ENCODE peak calls at places on chromosomes 3 and 15, in eight cellular contexts. X is CD8-positive, alpha-beta memory T cell; Z is heart left ventricle; Y is Panc1; I is AG04450; P is breast epithelium; S is endodermal cell; E is SJSA1. A is an unnamed sample. For H3K27me3, the result is how much of the 10 kb centered on the place peaks cover.

GRCh38 chr3:152258448-152259302 is 10.1 kb upstream of the MBNL1 start:
- DNase-seq in X (peak), E (peak), S (no peak), I (peak), Y (peak), Z (peak), P (peak), A (peak)

GRCh38 chr15:31867536-31868442 is 162.5 kb upstream of the CHRNA7 start:
- DNase-seq in I (no peak), E (no peak), S (peak), Z (peak), Y (no peak), P (no peak), X (peak), A (peak)

GRCh38 chr3:53078656-53079055 is 32.8 kb upstream of the SFMBT1 start:
- DNase-seq in X (no peak), P (no peak), E (no peak), Z (no peak), S (no peak), Y (no peak), I (no peak), A (no peak)

GRCh38 chr3:159803444-159803843 is 185.2 kb upstream of the IL12A start:
- DNase-seq in E (no peak), Y (no peak), P (no peak), I (no peak), S (no peak), X (no peak), Z (no peak), A (no peak)

GRCh38 chr3:38556640-38557358 is 60.7 kb downstream of the EXOG start:
- DNase-seq in Y (no peak), E (no peak), P (no peak), Z (peak), I (no peak), X (no peak), S (peak), A (no peak)

GRCh38 chr3:53354945-53355498 is 7.7 kb upstream of the DCP1A start:
- DNase-seq in S (no peak), Y (no peak), I (no peak), E (peak), X (no peak), Z (no peak), P (no peak), A (no peak)

GRCh38 chr3:135762188-135762853 is 203.2 kb upstream of the PPP2R3A start:
- DNase-seq in E (no peak), Y (no peak), Z (no peak), S (peak), I (no peak), P (no peak), X (no peak), A (no peak)

GRCh38 chr15:58797505-58797904 is 26.4 kb downstream of the MINDY2 start:
- DNase-seq in X (no peak), Y (no peak), E (no peak), S (no peak), Z (no peak), P (no peak), I (no peak), A (no peak)

GRCh38 chr15:91936182-91936775 is 82.8 kb downstream of the SLCO3A1 start:
- DNase-seq in S (no peak), E (no peak), P (no peak), I (no peak), Z (no peak), X (no peak), Y (no peak), A (no peak)

GRCh38 chr15:38699633-38700230 is 135.1 kb upstream of the RASGRP1 start:
- DNase-seq in E (peak), Y (no peak), I (no peak), Z (peak), S (peak), X (peak), P (peak), A (peak)

GRCh38 chr3:36796896-36797295 is 32.5 kb upstream of the DCLK3 start:
- DNase-seq in S (no peak), P (no peak), Z (no peak), E (no peak), I (no peak), Y (no peak), X (no peak), A (no peak)

GRCh38 chr3:52315006-52315405 is 1.1 kb upstream of the DNAH1 start:
- DNase-seq in E (no peak), P (no peak), I (no peak), Y (no peak), Z (no peak), S (no peak), X (no peak), A (no peak)

GRCh38 chr15:88834211-88834812 is 31.1 kb downstream of the ACAN start:
- DNase-seq in E (no peak), X (peak), Y (no peak), Z (peak), P (no peak), I (no peak), S (peak), A (peak)

GRCh38 chr3:74621581-74621980 is 7.1 kb upstream of the CNTN3 start:
- DNase-seq in X (no peak), P (no peak), E (no peak), S (no peak), Y (no peak), Z (no peak), I (no peak), A (no peak)

GRCh38 chr15:37109952-37110630 is 9.7 kb upstream of the MEIS2 start:
- DNase-seq in E (no peak), X (no peak), Z (peak), Y (no peak), I (no peak), S (peak), P (no peak), A (no peak)

GRCh38 chr15:49637857-49638256 is 17.0 kb downstream of the DTWD1 start:
- DNase-seq in I (no peak), Y (no peak), E (no peak), X (no peak), Z (no peak), S (no peak), P (no peak), A (no peak)

GRCh38 chr3:123377173-123377740 is 71.6 kb downstream of the ADCY5 start:
- DNase-seq in Y (no peak), P (no peak), I (no peak), E (no peak), Z (no peak), S (peak), X (no peak), A (no peak)

GRCh38 chr3:55491296-55491816 is 4.2 kb upstream of the WNT5A start:
- DNase-seq in Y (no peak), P (no peak), I (no peak), S (no peak), E (no peak), Z (no peak), X (no peak), A (no peak)

GRCh38 chr3:10333359-10333670 is 12.4 kb upstream of the SEC13 start:
- DNase-seq in P (no peak), Y (no peak), E (no peak), I (no peak), Z (no peak), S (no peak), X (no peak), A (no peak)

GRCh38 chr15:41997845-41998244 is 23.0 kb downstream of the PLA2G4E start:
- DNase-seq in X (no peak), I (no peak), Y (no peak), Z (no peak), E (no peak), S (no peak), P (no peak), A (no peak)
- H3K27ac ChIP-seq in X (no peak), I (no peak), Y (no peak), Z (no peak), E (no peak), S (no peak), P (peak), A (no peak)

DNA sequence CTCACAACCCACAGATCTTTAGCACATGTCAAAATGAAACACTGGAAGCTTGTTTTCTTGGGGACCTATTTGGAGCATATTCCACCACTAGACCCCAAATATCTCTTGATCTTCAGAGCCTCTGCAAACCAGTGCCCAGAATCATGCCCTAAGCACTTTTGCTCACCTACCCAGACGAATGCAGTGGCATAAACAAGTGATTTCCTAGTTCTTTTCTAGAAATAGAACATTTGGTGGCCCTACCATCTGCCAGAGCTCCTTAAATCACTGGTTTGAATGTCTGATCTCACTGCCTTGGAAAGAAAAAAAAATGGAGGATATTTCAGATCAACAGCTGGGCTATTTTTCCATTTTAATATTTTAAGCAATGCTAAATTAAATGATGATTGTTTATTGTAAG is 5.3 kb downstream of the ZIC4 start:
- DNase-seq in X (no peak), P (no peak), S (no peak), I (no peak), Z (no peak), Y (no peak), E (no peak), A (no peak)
- H3K27me3 ChIP-seq in X (under half), P (under half), S (half or more), I (half or more), Z (half or more), Y (under half), E (under half), A (half or more)

GRCh38 chr3:100020876-100021644 is 93.2 kb downstream of the FILIP1L start:
- DNase-seq in X (no peak), Z (no peak), E (no peak), S (no peak), Y (no peak), I (no peak), P (no peak), A (no peak)

GRCh38 chr3:100022506-100022905 is 91.8 kb downstream of the FILIP1L start:
- DNase-seq in I (no peak), P (no peak), X (no peak), S (no peak), E (no peak), Z (no peak), Y (no peak), A (no peak)

GRCh38 chr3:100023595-100023994 is 90.7 kb downstream of the FILIP1L start:
- DNase-seq in S (no peak), Z (no peak), E (no peak), I (no peak), Y (no peak), P (no peak), X (no peak), A (no peak)

GRCh38 chr3:100024520-100025303 is 89.6 kb downstream of the FILIP1L start:
- DNase-seq in E (peak), P (no peak), I (no peak), X (no peak), Y (no peak), Z (no peak), S (no peak), A (no peak)

GRCh38 chr3:100023150-100023549 is 91.2 kb downstream of the FILIP1L start:
- DNase-seq in S (no peak), X (no peak), Z (no peak), P (no peak), Y (no peak), I (no peak), E (peak), A (no peak)
- H3K27ac ChIP-seq in S (no peak), X (no peak), Z (no peak), P (peak), Y (no peak), I (no peak), E (peak), A (no peak)

GRCh38 chr15:85872125-85872524 is 77.4 kb upstream of the KLHL25 start:
- DNase-seq in X (no peak), S (no peak), Y (no peak), Z (no peak), P (no peak), E (no peak), I (no peak), A (no peak)

GRCh38 chr15:85871545-85871944 is 76.8 kb upstream of the KLHL25 start:
- DNase-seq in Z (no peak), X (no peak), Y (no peak), E (no peak), I (no peak), S (no peak), P (no peak), A (no peak)

GRCh38 chr15:85867250-85867649 is 72.5 kb upstream of the KLHL25 start:
- DNase-seq in E (no peak), Y (no peak), X (no peak), P (no peak), Z (no peak), S (no peak), I (no peak), A (no peak)

GRCh38 chr15:85870216-85871014 is 75.7 kb upstream of the KLHL25 start:
- DNase-seq in Z (no peak), I (no peak), Y (no peak), E (no peak), S (peak), X (no peak), P (no peak), A (no peak)

DNA sequence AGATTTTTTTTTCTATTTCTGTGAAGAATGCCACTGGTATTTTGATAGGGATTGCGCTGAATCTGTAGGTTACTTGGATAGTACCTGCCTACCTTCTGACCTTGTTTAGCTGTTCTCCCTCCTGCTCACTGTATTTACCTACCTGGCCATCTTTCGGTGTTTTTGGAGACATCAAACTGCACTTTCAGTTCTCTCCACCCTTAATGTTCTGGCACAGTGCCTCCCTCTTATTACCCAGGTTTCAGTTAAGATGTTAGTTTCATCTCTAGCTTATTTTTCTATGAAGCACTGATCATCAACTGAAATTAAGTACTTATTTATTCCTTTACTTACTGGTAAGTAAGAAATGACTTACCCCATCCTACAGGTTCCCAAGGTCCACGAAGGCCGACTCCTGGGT is 74.4 kb upstream of the KLHL25 start:
- DNase-seq in X (no peak), P (no peak), E (no peak), Y (no peak), Z (no peak), I (no peak), S (peak), A (no peak)
- H3K27me3 ChIP-seq in X (under half), P (under half), E (under half), Y (under half), Z (under half), I (under half), S (under half), A (under half)

GRCh38 chr3:187848396-187848795 is 103.1 kb upstream of the BCL6 start:
- DNase-seq in Y (no peak), P (no peak), X (no peak), Z (no peak), I (no peak), E (no peak), S (no peak), A (no peak)

GRCh38 chr3:187845826-187846225 is 100.6 kb upstream of the BCL6 start:
- DNase-seq in Z (no peak), P (no peak), Y (no peak), S (no peak), E (no peak), I (no peak), X (no peak), A (no peak)

GRCh38 chr3:187843654-187844053 is 98.4 kb upstream of the BCL6 start:
- DNase-seq in S (peak), E (no peak), Z (peak), P (no peak), Y (no peak), I (no peak), X (no peak), A (no peak)

GRCh38 chr3:187841552-187841951 is 96.3 kb upstream of the BCL6 start:
- DNase-seq in P (no peak), Y (no peak), Z (no peak), S (no peak), X (no peak), I (no peak), E (peak), A (no peak)

DNA sequence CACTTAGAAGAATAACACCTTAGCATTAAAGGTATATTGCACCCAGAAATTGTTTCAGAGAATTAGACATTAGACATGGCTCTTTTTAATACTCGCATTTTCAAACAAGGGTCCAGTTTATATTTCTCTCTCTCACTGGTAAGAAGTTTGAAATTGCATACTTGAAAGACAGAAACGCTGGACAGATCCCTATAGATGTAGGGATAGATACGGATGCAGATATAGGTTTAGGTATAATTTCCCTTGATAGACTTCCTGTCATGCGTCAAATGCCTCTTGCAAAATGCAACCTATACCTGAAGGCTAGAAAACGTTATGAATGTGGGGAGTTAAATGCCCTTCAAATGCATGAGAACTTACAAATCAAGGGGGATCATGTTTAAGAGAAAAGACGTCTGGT is 99.4 kb upstream of the BCL6 start:
- DNase-seq in S (no peak), Y (no peak), X (no peak), P (no peak), I (no peak), Z (no peak), E (no peak), A (no peak)
- H3K27ac ChIP-seq in S (no peak), Y (no peak), X (no peak), P (no peak), I (no peak), Z (no peak), E (no peak), A (no peak)

A was measured in CD4-positive, alpha-beta T cell.